ENCODE peak calls at places on chromosomes 7 and 10, in six cellular contexts. C is mesendoderm, I is mesenchymal stem cell, G is IMR-90, K is neuronal stem cell, O is H1. Y is an unnamed sample.

GRCh38 chr7:127396184-127396583 is 3.7 kb upstream of the ZNF800 start:
- DNase-seq in O (no peak), C (peak; percentile 36), K (no peak), G (no peak), I (peak; percentile 45), Y (peak; percentile 33)

GRCh38 chr7:28360739-28361138 is 51.6 kb upstream of the CREB5 start:
- DNase-seq in I (no peak), C (peak; percentile 38), G (no peak), O (no peak), K (no peak), Y (no peak)

GRCh38 chr10:61798711-61799110 is 102.8 kb upstream of the ARID5B start:
- DNase-seq in C (no peak), K (no peak), I (no peak), O (no peak), G (no peak), Y (no peak)

GRCh38 chr7:45161138-45161537 is 3.5 kb downstream of the RAMP3 start:
- DNase-seq in O (no peak), I (no peak), C (no peak), G (no peak), K (no peak), Y (no peak)

GRCh38 chr7:24337180-24337579 is 53.2 kb downstream of the NPY start:
- DNase-seq in C (peak; percentile 72), G (no peak), I (no peak), O (no peak), K (peak; percentile 54), Y (peak; percentile 84)

GRCh38 chr10:17200885-17201164 is 647 bp downstream of the TRDMT1 start:
- DNase-seq in O (no peak), K (no peak), I (peak; percentile 78), C (no peak), G (peak; percentile 49), Y (no peak)

GRCh38 chr10:129772472-129773358 is 191.4 kb downstream of the EBF3 start:
- DNase-seq in C (no peak), K (no peak), I (no peak), G (no peak), O (no peak), Y (peak; percentile 10)

GRCh38 chr10:116385994-116386809 is 41.4 kb upstream of the PNLIPRP3 start:
- DNase-seq in O (no peak), K (peak; percentile 36), I (peak; percentile 45), G (peak; percentile 26), C (peak; percentile 46), Y (no peak)

GRCh38 chr10:89419548-89419947 is 5.2 kb downstream of the IFIT5 start:
- DNase-seq in O (no peak), K (no peak), G (peak; percentile 31), I (peak; percentile 38), C (peak; percentile 31), Y (no peak)

GRCh38 chr10:43863859-43864591 is 215.3 kb upstream of the ZNF32 start:
- DNase-seq in K (no peak), C (no peak), G (peak; percentile 85), I (peak; percentile 59), O (peak; percentile 11), Y (no peak)

GRCh38 chr10:109852004-109852717 is 71.2 kb downstream of the XPNPEP1 start:
- DNase-seq in I (peak; percentile 71), G (peak; percentile 62), K (peak; percentile 79), O (peak; percentile 93), C (peak; percentile 75), Y (peak; percentile 77)

GRCh38 chr10:37496061-37496460 is 361.3 kb downstream of the ZNF248 start:
- DNase-seq in C (no peak), I (no peak), G (no peak), K (no peak), O (no peak), Y (no peak)

GRCh38 chr10:119176166-119176565 is 2.4 kb downstream of the PRDX3 start:
- DNase-seq in O (no peak), C (no peak), I (no peak), K (no peak), G (no peak), Y (no peak)

GRCh38 chr7:140143997-140144396 is 32.8 kb downstream of the KDM7A start:
- DNase-seq in I (no peak), C (no peak), G (no peak), K (no peak), O (no peak), Y (no peak)

GRCh38 chr7:68678196-68678595 is 920.1 kb upstream of the AUTS2 start:
- DNase-seq in I (no peak), K (no peak), G (no peak), O (no peak), C (no peak), Y (no peak)

GRCh38 chr10:98377536-98377935 is 37.4 kb downstream of the PYROXD2 start:
- DNase-seq in I (no peak), G (no peak), K (no peak), C (no peak), O (no peak), Y (no peak)
- H3K4me2 ChIP-seq in I (no peak overlapping the region), G (no peak overlapping the region), K (no peak overlapping the region), C (no peak overlapping the region), O (no peak overlapping the region), Y (no peak overlapping the region)

DNA sequence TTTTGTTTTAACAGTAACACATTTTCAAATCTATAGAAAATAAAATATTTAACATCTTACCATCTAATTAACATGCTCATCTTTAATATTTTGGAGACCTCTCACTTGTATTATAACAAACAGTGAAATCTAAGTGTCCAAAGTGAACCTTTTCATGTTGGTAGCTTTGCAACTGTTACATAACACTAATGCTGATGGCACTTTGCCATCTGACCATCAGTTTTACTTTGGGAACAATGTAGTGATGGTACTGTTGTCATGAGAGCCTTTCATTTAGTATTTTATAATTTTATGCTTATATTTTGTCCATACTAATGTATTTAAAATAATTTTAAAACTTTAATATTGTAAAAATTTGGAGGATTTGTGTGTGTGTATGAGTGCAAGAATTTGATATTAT is 1017.0 kb upstream of the KCND2 start:
- DNase-seq in G (no peak), O (no peak), I (no peak), C (no peak), K (no peak), Y (no peak)
- H3K4me1 ChIP-seq in G (no peaks in the 10 kb centered on the region), O (no peaks in the 10 kb centered on the region), I (no peaks in the 10 kb centered on the region), C (no peaks in the 10 kb centered on the region), K (no peaks in the 10 kb centered on the region), Y (no peaks in the 10 kb centered on the region)

GRCh38 chr10:93980486-93980885 is 13.2 kb upstream of the PLCE1 start:
- DNase-seq in C (no peak), O (no peak), I (no peak), K (no peak), G (no peak), Y (no peak)
- H2BK15ac ChIP-seq in C (no peak overlapping the region), O (no peak overlapping the region), I (no peak overlapping the region), K (no peak overlapping the region), G (no peak overlapping the region), Y (no peak overlapping the region)

DNA sequence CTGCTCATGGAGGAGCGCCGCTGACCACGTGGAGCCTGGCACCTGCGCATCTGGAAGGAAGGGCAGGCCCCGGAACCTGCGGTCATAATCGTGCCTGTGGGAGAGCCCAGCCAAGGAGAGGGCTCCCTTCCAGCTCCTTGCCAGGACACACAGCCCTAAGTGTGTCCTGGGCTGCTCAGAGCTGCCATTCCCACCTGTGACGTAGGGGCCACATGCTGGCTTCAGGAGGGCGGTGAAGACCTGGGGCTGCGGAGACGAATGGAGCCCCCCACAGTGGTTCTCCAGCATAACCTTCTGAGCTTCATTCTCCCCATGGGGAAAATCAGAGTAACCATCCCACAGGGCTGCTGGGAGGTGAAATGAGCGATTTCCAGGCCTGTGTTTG is 127.6 kb upstream of the CHST15 start:
- DNase-seq in I (no peak), G (no peak), C (no peak), K (no peak), O (no peak), Y (no peak)
- H3K4me2 ChIP-seq in I (no peak overlapping the region), G (no peak overlapping the region), C (no peak overlapping the region), K (no peak overlapping the region), O (no peak overlapping the region), Y (no peak overlapping the region)

DNA sequence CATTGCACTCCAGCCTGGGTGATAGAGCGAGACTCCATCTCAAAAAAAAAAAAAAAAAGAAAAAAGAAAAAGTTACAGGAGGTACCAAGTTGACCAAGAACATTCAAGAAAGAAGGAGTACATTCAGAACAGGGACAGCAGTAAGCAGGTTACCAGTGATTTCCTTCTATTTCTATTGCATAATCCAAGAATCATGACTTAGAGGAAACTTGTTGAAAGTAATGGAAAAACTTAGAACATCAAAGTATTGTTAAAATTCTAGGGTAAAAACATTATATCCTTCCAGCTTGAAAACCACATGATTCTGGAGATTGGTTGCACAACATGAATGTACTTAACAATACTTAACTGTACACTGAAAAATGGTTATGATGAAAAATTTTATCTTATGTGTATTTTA is 25.2 kb downstream of the RAPGEF5 start:
- DNase-seq in G (no peak), C (no peak), O (no peak), K (no peak), I (no peak), Y (no peak)
- H3K4me1 ChIP-seq in G (no peaks in the 10 kb centered on the region), C (no peaks in the 10 kb centered on the region), O (peaks cover 37% of the 10 kb centered on the region), K (no peaks in the 10 kb centered on the region), I (no peaks in the 10 kb centered on the region), Y (peaks cover 22% of the 10 kb centered on the region)

GRCh38 chr7:134469622-134470021 is 10.7 kb upstream of the AKR1B1 start:
- DNase-seq in G (no peak), I (no peak), K (no peak), O (no peak), C (no peak), Y (no peak)
- H2BK15ac ChIP-seq in G (no peak overlapping the region), I (no peak overlapping the region), K (no peak overlapping the region), O (no peak overlapping the region), C (no peak overlapping the region), Y (no peak overlapping the region)

GRCh38 chr10:97575101-97575668 is 2.6 kb downstream of the ANKRD2 start:
- DNase-seq in G (no peak), I (peak; percentile 26), K (no peak), C (peak; percentile 61), O (no peak), Y (no peak)
- H3K4me2 ChIP-seq in G (peak overlapping the region; percentile 5), I (no peak overlapping the region), K (no peak overlapping the region), C (no peak overlapping the region), O (peak overlapping the region; percentile 15), Y (no peak overlapping the region)